ENCODE peak calls at places on chromosome 20, in four cellular contexts. J is fibroblast of the aortic adventitia, D is lower lobe of right lung, Y is tibial nerve. H is an unnamed sample.

GRCh38 chr20:58073945-58074920 is 154.2 kb downstream of the ANKRD60 start:
- DNase-seq in J (peak), D (no peak), Y (peak), H (no peak)

GRCh38 chr20:9510926-9511325 is 3.5 kb upstream of the LAMP5 start:
- DNase-seq in J (no peak), D (no peak), Y (no peak), H (no peak)

GRCh38 chr20:19497064-19497463 is 261.0 kb upstream of the RIN2 start:
- DNase-seq in J (peak), D (no peak), Y (no peak), H (no peak)

GRCh38 chr20:8043687-8044278 is 24.2 kb upstream of the TMX4 start:
- DNase-seq in J (peak), D (no peak), Y (peak), H (peak)

GRCh38 chr20:25005661-25006060 is 13.1 kb upstream of the APMAP start:
- DNase-seq in J (no peak), D (no peak), Y (no peak), H (no peak)

GRCh38 chr20:37417146-37417856 is 71.4 kb downstream of the SRC start:
- DNase-seq in J (peak), D (no peak), Y (no peak), H (no peak)

GRCh38 chr20:48858075-48858790 is 30.4 kb upstream of the PREX1 start:
- DNase-seq in J (no peak), D (peak), Y (peak), H (no peak)

GRCh38 chr20:50855498-50856474 is 60.9 kb downstream of the BCAS4 start:
- DNase-seq in J (no peak), D (no peak), Y (no peak), H (no peak)

GRCh38 chr20:39358052-39358451 is 395.9 kb downstream of the DHX35 start:
- DNase-seq in J (no peak), D (no peak), Y (peak), H (no peak)

GRCh38 chr20:37415118-37416085 is 69.5 kb downstream of the SRC start:
- DNase-seq in J (no peak), D (no peak), Y (no peak), H (no peak)

GRCh38 chr20:24935786-24936525 is 13.1 kb upstream of the CST7 start:
- DNase-seq in J (no peak), D (peak), Y (no peak), H (no peak)

GRCh38 chr20:58264271-58264670 is 35.8 kb upstream of the ANKRD60 start:
- DNase-seq in J (no peak), D (no peak), Y (no peak), H (no peak)

GRCh38 chr20:3390759-3391500 is 16.5 kb downstream of the DNAAF9 start:
- DNase-seq in J (no peak), D (no peak), Y (no peak), H (no peak)

GRCh38 chr20:53413188-53413631 is 180.4 kb downstream of the ZNF217 start:
- DNase-seq in J (no peak), D (peak), Y (no peak), H (no peak)

GRCh38 chr20:60465993-60466682 is 507.9 kb downstream of the CDH26 start:
- DNase-seq in J (no peak), D (no peak), Y (peak), H (peak)

GRCh38 chr20:18719426-18719825 is 94.2 kb upstream of the SCP2D1 start:
- DNase-seq in J (no peak), D (no peak), Y (no peak), H (peak)

GRCh38 chr20:6715350-6716063 is 52.0 kb upstream of the BMP2 start:
- DNase-seq in J (no peak), D (no peak), Y (no peak), H (no peak)

GRCh38 chr20:54510546-54511129 is 35.2 kb downstream of the DOK5 start:
- DNase-seq in J (peak), D (no peak), Y (no peak), H (no peak)

GRCh38 chr20:46731770-46732169 is 22.3 kb downstream of the SLC2A10 start:
- DNase-seq in J (no peak), D (no peak), Y (no peak), H (no peak)

GRCh38 chr20:56974499-56975250 is 291.8 kb downstream of the BMP7 start:
- DNase-seq in J (no peak), D (no peak), Y (peak), H (peak)

GRCh38 chr20:45372646-45373352 is 5.3 kb downstream of the TP53TG5 start:
- DNase-seq in J (no peak), D (peak), Y (no peak), H (no peak)

GRCh38 chr20:62441986-62442539 is 14.7 kb upstream of the RBBP8NL start:
- DNase-seq in J (peak), D (no peak), Y (no peak), H (no peak)

GRCh38 chr20:47295921-47296426 is 60.5 kb downstream of the ZMYND8 start:
- DNase-seq in J (no peak), D (no peak), Y (no peak), H (no peak)

GRCh38 chr20:41570552-41570951 is 47.6 kb downstream of the CHD6 start:
- DNase-seq in J (peak), D (no peak), Y (no peak), H (no peak)

GRCh38 chr20:41574802-41575389 is 43.3 kb downstream of the CHD6 start:
- DNase-seq in J (no peak), D (no peak), Y (no peak), H (no peak)

GRCh38 chr20:41571006-41571405 is 47.2 kb downstream of the CHD6 start:
- DNase-seq in J (no peak), D (no peak), Y (no peak), H (no peak)

GRCh38 chr20:41573955-41574354 is 44.2 kb downstream of the CHD6 start:
- DNase-seq in J (no peak), D (no peak), Y (no peak), H (no peak)

DNA sequence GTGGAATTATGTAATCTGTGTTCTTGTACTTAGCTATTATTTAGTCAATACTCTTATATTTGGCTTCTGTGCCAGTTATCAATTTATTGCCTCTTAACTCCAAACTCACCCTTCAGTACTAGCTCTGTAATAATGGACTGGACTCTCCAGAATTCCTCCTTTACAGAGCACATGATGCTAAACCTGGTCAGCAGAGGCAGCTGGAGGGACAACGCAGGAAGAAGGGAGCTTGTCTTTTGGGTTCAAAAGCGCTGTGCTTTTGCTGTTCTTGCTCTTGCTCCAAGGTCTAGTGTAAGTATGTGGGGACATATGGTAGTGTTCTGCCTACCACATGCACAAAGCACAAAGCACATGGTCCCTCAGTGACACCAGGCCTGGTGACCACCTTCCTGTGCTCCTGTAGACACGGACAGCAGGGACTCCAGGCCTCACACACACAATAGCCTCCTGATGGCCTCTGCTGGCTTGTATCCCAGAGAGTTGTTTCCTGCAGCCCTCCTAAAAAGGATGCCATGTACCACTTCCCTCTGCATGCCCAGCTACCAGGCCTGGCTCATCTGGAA is 46.1 kb downstream of the CHD6 start:
- DNase-seq in J (no peak), D (no peak), Y (no peak), H (no peak)
- TF ChIP-seq CTCF in J (no peak), D (no peak), Y (no peak), H (no peak)

DNA sequence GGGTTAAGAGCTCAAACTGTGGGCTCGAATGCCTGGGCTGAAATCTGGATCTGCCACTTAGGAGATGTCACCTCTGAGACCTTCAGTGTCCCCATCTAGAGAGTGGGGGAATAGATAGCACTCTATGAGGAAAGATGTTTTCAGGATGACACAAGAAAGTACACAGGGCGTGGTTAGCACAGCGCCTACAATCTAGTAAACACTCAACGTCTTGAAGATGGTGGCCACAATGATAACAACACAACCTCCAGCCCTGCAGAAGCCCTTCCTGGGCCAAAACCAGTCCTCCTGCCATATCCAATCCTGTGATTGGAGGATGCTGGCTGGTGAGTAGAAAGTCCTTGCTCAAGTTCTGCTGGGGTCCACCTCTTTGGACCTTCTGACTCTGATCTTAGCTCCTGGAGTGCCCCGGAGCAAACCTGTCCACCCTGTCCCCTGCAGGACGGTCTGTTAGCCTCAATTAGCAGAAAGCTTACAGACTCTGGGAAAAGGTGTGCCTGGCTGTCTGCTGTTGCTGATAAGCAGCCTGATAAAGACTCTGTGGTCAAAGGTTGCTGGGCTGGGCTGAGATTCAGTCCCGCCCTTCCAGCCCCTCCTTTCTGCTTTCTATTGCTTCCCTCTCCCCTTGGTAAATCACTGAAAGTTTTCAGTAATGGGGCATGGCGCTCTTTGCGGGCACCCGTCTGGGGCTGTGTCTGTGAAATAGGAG is 8.2 kb downstream of the EDN3 start:
- DNase-seq in J (no peak), D (no peak), Y (no peak), H (no peak)
- H3K4me3 ChIP-seq in J (no peak), D (no peak), Y (no peak), H (no peak)

DNA sequence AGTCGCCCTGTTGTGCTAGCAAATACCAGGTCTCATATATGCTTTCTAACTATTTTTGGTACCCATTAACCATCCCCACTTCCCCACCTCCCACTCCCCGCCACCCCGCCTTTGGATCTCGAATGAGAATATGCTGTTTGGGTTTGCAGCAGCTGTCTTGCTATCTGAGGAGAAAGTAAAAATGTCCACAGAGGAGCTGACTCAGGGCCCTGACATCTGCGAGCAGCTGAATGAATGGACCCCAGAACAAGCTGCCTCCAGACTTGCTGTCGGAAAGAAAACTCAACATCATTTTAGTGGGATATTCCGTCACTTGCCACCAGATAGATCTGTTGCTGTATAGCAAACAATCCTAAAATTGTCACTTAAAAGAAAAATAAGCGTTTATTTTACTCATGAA is 103.7 kb downstream of the LINC00237 start:
- DNase-seq in J (no peak), D (no peak), Y (no peak), H (no peak)
- TF ChIP-seq CTCF in J (no peak), D (no peak), Y (no peak), H (no peak)

GRCh38 chr20:33563788-33564187 is 73.9 kb downstream of the CBFA2T2 start:
- DNase-seq in J (no peak), D (no peak), Y (no peak), H (no peak)
- H3K4me3 ChIP-seq in J (no peak), D (no peak), Y (no peak), H (no peak)

DNA sequence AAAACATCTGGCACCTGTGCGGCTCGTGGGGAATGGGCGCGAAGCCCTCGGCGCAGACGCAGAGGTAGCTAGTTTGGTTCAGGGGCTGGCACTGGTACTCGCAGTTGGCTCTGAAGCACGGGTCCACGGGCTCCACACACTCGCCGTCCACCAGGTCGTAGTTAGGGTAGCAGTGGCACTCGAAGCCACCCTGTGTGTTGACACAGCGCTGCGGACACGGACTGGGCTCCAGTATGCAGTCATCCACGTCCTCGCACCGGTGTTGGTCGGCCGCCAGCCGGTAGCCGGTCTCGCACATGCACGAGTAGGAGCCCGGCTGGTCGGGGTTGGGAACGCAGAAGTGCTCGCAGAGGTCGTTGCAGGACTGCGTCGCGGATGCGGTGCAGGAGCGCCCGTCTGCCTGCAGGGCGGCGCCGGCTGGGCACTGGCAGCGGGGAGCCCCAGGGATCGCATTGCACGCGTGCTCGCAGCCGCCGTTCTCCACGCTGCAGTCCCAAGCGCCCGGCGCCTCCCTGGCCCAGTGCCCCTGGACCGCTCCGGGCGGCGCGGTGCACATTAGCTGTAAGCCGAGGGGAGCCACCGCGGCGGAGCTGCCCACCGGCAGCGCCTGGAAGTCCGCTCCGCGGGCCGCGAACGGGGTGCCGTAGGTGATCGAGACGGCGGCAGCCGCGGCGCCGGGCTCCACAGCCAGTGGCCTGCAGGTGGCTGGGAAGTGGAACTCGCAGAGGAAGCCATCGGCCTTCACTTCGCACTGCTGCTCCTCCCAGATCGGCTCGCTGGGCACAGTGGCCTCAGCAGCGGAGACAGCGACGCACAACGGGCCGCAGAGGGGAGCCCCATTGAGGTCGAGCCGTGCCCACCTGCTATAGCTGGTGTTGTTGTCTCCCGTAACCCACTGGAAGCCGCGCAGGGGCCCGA is 930 bp downstream of the THBD start:
- DNase-seq in J (peak), D (peak), Y (peak), H (peak)
- TF ChIP-seq CTCF in J (peak), D (peak), Y (peak), H (peak)